ENCODE peak calls at places on chromosome 16, in nine cellular contexts. One of them, this sample, is unnamed.

GRCh38 chr16:69444873-69445517 is 20.6 kb downstream of the CYB5B start:
- DNase-seq in RWPE1: no peak
- DNase-seq in AG04450: no peak
- DNase-seq in neural progenitor cell: no peak
- DNase-seq in pancreas: no peak
- DNase-seq in transverse colon: no peak
- DNase-seq in A549: no peak
- DNase-seq in cardiac muscle cell: no peak
- DNase-seq in lung: no peak
- DNase-seq in this sample: no peak

GRCh38 chr16:79847569-79847968 is 247.0 kb upstream of the MAF start:
- DNase-seq in RWPE1: no peak
- DNase-seq in AG04450: no peak
- DNase-seq in neural progenitor cell: no peak
- DNase-seq in pancreas: no peak
- DNase-seq in transverse colon: no peak
- DNase-seq in A549: no peak
- DNase-seq in cardiac muscle cell: no peak
- DNase-seq in lung: no peak
- DNase-seq in this sample: no peak

GRCh38 chr16:50532576-50532975 is 15.6 kb upstream of the NKD1 start:
- DNase-seq in RWPE1: no peak
- DNase-seq in AG04450: no peak
- DNase-seq in neural progenitor cell: no peak
- DNase-seq in pancreas: no peak
- DNase-seq in transverse colon: no peak
- DNase-seq in A549: no peak
- DNase-seq in cardiac muscle cell: no peak
- DNase-seq in lung: no peak
- DNase-seq in this sample: no peak

GRCh38 chr16:28133666-28134065 is 70.2 kb upstream of the GSG1L start:
- DNase-seq in RWPE1: no peak
- DNase-seq in AG04450: no peak
- DNase-seq in neural progenitor cell: no peak
- DNase-seq in pancreas: no peak
- DNase-seq in transverse colon: no peak
- DNase-seq in A549: no peak
- DNase-seq in cardiac muscle cell: no peak
- DNase-seq in lung: no peak
- DNase-seq in this sample: no peak

GRCh38 chr16:69326172-69326873 is 4.1 kb downstream of the PDF start:
- DNase-seq in RWPE1: no peak
- DNase-seq in AG04450: no peak
- DNase-seq in neural progenitor cell: no peak
- DNase-seq in pancreas: no peak
- DNase-seq in transverse colon: peak; percentile 62
- DNase-seq in A549: no peak
- DNase-seq in cardiac muscle cell: no peak
- DNase-seq in lung: no peak
- DNase-seq in this sample: no peak

GRCh38 chr16:74761665-74762064 is 13.0 kb downstream of the FA2H start:
- DNase-seq in RWPE1: no peak
- DNase-seq in AG04450: no peak
- DNase-seq in neural progenitor cell: no peak
- DNase-seq in pancreas: no peak
- DNase-seq in transverse colon: no peak
- DNase-seq in A549: no peak
- DNase-seq in cardiac muscle cell: no peak
- DNase-seq in lung: no peak
- DNase-seq in this sample: no peak

GRCh38 chr16:71230122-71230845 is at the start of gene HYDIN:
- DNase-seq in RWPE1: peak; percentile 93
- DNase-seq in AG04450: no peak
- DNase-seq in neural progenitor cell: peak; percentile 98
- DNase-seq in pancreas: peak; percentile 79
- DNase-seq in transverse colon: peak; percentile 41
- DNase-seq in A549: peak; percentile 78
- DNase-seq in cardiac muscle cell: peak; percentile 96
- DNase-seq in lung: peak; percentile 75
- DNase-seq in this sample: no peak

GRCh38 chr16:49437344-49437743 is 63.7 kb downstream of the C16orf78 start:
- DNase-seq in RWPE1: no peak
- DNase-seq in AG04450: no peak
- DNase-seq in neural progenitor cell: no peak
- DNase-seq in pancreas: no peak
- DNase-seq in transverse colon: no peak
- DNase-seq in A549: no peak
- DNase-seq in cardiac muscle cell: no peak
- DNase-seq in lung: no peak
- DNase-seq in this sample: no peak

GRCh38 chr16:46884513-46885293 is 541 bp downstream of the GPT2 start:
- DNase-seq in RWPE1: no peak
- DNase-seq in AG04450: no peak
- DNase-seq in neural progenitor cell: peak; percentile 59
- DNase-seq in pancreas: peak; percentile 78
- DNase-seq in transverse colon: peak; percentile 28
- DNase-seq in A549: no peak
- DNase-seq in cardiac muscle cell: peak; percentile 22
- DNase-seq in lung: no peak
- DNase-seq in this sample: no peak

GRCh38 chr16:83810906-83811305 is 3.1 kb downstream of the HSBP1 start:
- DNase-seq in RWPE1: no peak
- DNase-seq in AG04450: no peak
- DNase-seq in neural progenitor cell: no peak
- DNase-seq in pancreas: no peak
- DNase-seq in transverse colon: no peak
- DNase-seq in A549: no peak
- DNase-seq in cardiac muscle cell: no peak
- DNase-seq in lung: no peak
- DNase-seq in this sample: no peak

GRCh38 chr16:71852561-71852960 is 6.8 kb downstream of the ATXN1L start:
- DNase-seq in RWPE1: no peak
- DNase-seq in AG04450: no peak
- DNase-seq in neural progenitor cell: no peak
- DNase-seq in pancreas: no peak
- DNase-seq in transverse colon: no peak
- DNase-seq in A549: no peak
- DNase-seq in cardiac muscle cell: no peak
- DNase-seq in lung: no peak
- DNase-seq in this sample: no peak

GRCh38 chr16:11233727-11234376 is 22.2 kb downstream of the SOCS1 start:
- DNase-seq in RWPE1: no peak
- DNase-seq in AG04450: no peak
- DNase-seq in neural progenitor cell: no peak
- DNase-seq in pancreas: no peak
- DNase-seq in transverse colon: peak; percentile 34
- DNase-seq in A549: no peak
- DNase-seq in cardiac muscle cell: no peak
- DNase-seq in lung: no peak
- DNase-seq in this sample: no peak

GRCh38 chr16:71500964-71501363 is 11.8 kb upstream of the ZNF19 start:
- DNase-seq in RWPE1: no peak
- DNase-seq in AG04450: no peak
- DNase-seq in neural progenitor cell: no peak
- DNase-seq in pancreas: no peak
- DNase-seq in transverse colon: no peak
- DNase-seq in A549: no peak
- DNase-seq in cardiac muscle cell: no peak
- DNase-seq in lung: no peak
- DNase-seq in this sample: no peak

GRCh38 chr16:84600343-84601229 is 17.3 kb downstream of the COTL1 start:
- DNase-seq in RWPE1: no peak
- DNase-seq in AG04450: no peak
- DNase-seq in neural progenitor cell: no peak
- DNase-seq in pancreas: no peak
- DNase-seq in transverse colon: no peak
- DNase-seq in A549: no peak
- DNase-seq in cardiac muscle cell: no peak
- DNase-seq in lung: no peak
- DNase-seq in this sample: no peak

GRCh38 chr16:16871196-16871595 is 492.3 kb downstream of the NPIPA7 start:
- DNase-seq in RWPE1: no peak
- DNase-seq in AG04450: no peak
- DNase-seq in neural progenitor cell: peak; percentile 18
- DNase-seq in pancreas: no peak
- DNase-seq in transverse colon: no peak
- DNase-seq in A549: no peak
- DNase-seq in cardiac muscle cell: peak; percentile 13
- DNase-seq in lung: no peak
- DNase-seq in this sample: no peak

GRCh38 chr16:60261425-60261824 is 1527.3 kb upstream of the GOT2 start:
- DNase-seq in RWPE1: no peak
- DNase-seq in AG04450: no peak
- DNase-seq in neural progenitor cell: no peak
- DNase-seq in pancreas: no peak
- DNase-seq in transverse colon: no peak
- DNase-seq in A549: no peak
- DNase-seq in cardiac muscle cell: no peak
- DNase-seq in lung: no peak
- DNase-seq in this sample: no peak

GRCh38 chr16:19718624-19718965 is 524 bp downstream of the IQCK start:
- DNase-seq in RWPE1: peak; percentile 30
- DNase-seq in AG04450: no peak
- DNase-seq in neural progenitor cell: peak; percentile 78
- DNase-seq in pancreas: no peak
- DNase-seq in transverse colon: no peak
- DNase-seq in A549: peak; percentile 25
- DNase-seq in cardiac muscle cell: no peak
- DNase-seq in lung: no peak
- DNase-seq in this sample: no peak

GRCh38 chr16:881219-882097 is 80.9 kb upstream of the GNG13 start:
- DNase-seq in RWPE1: no peak
- DNase-seq in AG04450: no peak
- DNase-seq in neural progenitor cell: no peak
- DNase-seq in pancreas: no peak
- DNase-seq in transverse colon: no peak
- DNase-seq in A549: no peak
- DNase-seq in cardiac muscle cell: no peak
- DNase-seq in lung: no peak
- DNase-seq in this sample: no peak

GRCh38 chr16:12612598-12613101 is 191.0 kb downstream of the CPPED1 start:
- DNase-seq in RWPE1: peak; percentile 68
- DNase-seq in AG04450: no peak
- DNase-seq in neural progenitor cell: no peak
- DNase-seq in pancreas: no peak
- DNase-seq in transverse colon: peak; percentile 12
- DNase-seq in A549: peak; percentile 70
- DNase-seq in cardiac muscle cell: no peak
- DNase-seq in lung: no peak
- DNase-seq in this sample: no peak

GRCh38 chr16:29784901-29785500 is 5.5 kb upstream of the KIF22 start:
- DNase-seq in RWPE1: no peak
- DNase-seq in AG04450: no peak
- DNase-seq in neural progenitor cell: peak; percentile 90
- DNase-seq in pancreas: peak; percentile 53
- DNase-seq in transverse colon: peak; percentile 69
- DNase-seq in A549: no peak
- DNase-seq in cardiac muscle cell: peak; percentile 61
- DNase-seq in lung: peak; percentile 68
- DNase-seq in this sample: no peak

GRCh38 chr16:29789775-29790182 is 772 bp upstream of the KIF22 start:
- DNase-seq in RWPE1: no peak
- DNase-seq in AG04450: no peak
- DNase-seq in neural progenitor cell: no peak
- DNase-seq in pancreas: no peak
- DNase-seq in transverse colon: peak; percentile 15
- DNase-seq in A549: peak; percentile 40
- DNase-seq in cardiac muscle cell: no peak
- DNase-seq in lung: no peak
- DNase-seq in this sample: no peak

GRCh38 chr16:29779474-29779873 is 1.4 kb downstream of the ZG16 start:
- DNase-seq in RWPE1: peak; percentile 52
- DNase-seq in AG04450: no peak
- DNase-seq in neural progenitor cell: no peak
- DNase-seq in pancreas: no peak
- DNase-seq in transverse colon: no peak
- DNase-seq in A549: no peak
- DNase-seq in cardiac muscle cell: no peak
- DNase-seq in lung: no peak
- DNase-seq in this sample: no peak

DNA sequence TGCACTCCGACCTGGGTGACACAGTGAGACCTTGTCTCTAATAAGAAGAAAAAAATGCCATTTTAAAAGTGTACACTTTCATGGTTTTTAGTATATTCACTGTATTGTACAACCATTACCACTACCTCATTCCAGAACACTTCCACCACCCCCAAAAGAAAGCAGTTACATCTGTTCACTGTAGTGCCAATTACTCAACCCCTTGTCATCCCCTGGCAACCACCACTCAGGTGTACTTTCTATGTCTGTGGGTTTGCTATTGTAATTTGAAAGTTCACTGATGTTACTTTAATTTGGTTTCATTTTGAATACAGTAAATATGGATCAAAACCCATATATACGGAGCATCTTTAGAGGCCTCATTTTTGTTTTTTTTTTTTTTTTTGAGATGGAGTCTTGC is 6.1 kb downstream of the ZG16 start:
- DNase-seq in RWPE1: peak; percentile 57
- DNase-seq in AG04450: no peak
- DNase-seq in neural progenitor cell: no peak
- DNase-seq in pancreas: no peak
- DNase-seq in transverse colon: no peak
- DNase-seq in A549: no peak
- DNase-seq in cardiac muscle cell: no peak
- DNase-seq in lung: no peak
- DNase-seq in this sample: no peak
- H3K27ac ChIP-seq in RWPE1: no peak overlapping the region
- H3K27ac ChIP-seq in AG04450: no peak overlapping the region
- H3K27ac ChIP-seq in neural progenitor cell: no peak overlapping the region
- H3K27ac ChIP-seq in pancreas: no peak overlapping the region
- H3K27ac ChIP-seq in transverse colon: no peak overlapping the region
- H3K27ac ChIP-seq in A549: no peak overlapping the region
- H3K27ac ChIP-seq in cardiac muscle cell: no peak overlapping the region
- H3K27ac ChIP-seq in lung: no peak overlapping the region
- H3K27ac ChIP-seq in this sample: no peak overlapping the region

GRCh38 chr16:22188595-22189442 is 17.3 kb upstream of the EEF2K start:
- DNase-seq in RWPE1: peak; percentile 69
- DNase-seq in AG04450: peak; percentile 86
- DNase-seq in neural progenitor cell: peak; percentile 87
- DNase-seq in pancreas: peak; percentile 78
- DNase-seq in transverse colon: peak; percentile 82
- DNase-seq in A549: peak; percentile 75
- DNase-seq in cardiac muscle cell: peak; percentile 84
- DNase-seq in lung: peak; percentile 74
- DNase-seq in this sample: peak; percentile 21
- TF ChIP-seq CTCF in RWPE1: peak; percentile 85
- TF ChIP-seq CTCF in AG04450: peak; percentile 93
- TF ChIP-seq CTCF in neural progenitor cell: peak; percentile 87
- TF ChIP-seq CTCF in pancreas: peak; percentile 56
- TF ChIP-seq CTCF in transverse colon: peak; percentile 79
- TF ChIP-seq CTCF in A549: peak; percentile 92
- TF ChIP-seq CTCF in cardiac muscle cell: peak; percentile 88
- TF ChIP-seq CTCF in lung: peak; percentile 89
- TF ChIP-seq CTCF in this sample: peak; percentile 80

GRCh38 chr16:78461496-78461938 is 362.1 kb downstream of the WWOX start:
- DNase-seq in RWPE1: no peak
- DNase-seq in AG04450: no peak
- DNase-seq in neural progenitor cell: no peak
- DNase-seq in pancreas: no peak
- DNase-seq in transverse colon: peak; percentile 41
- DNase-seq in A549: no peak
- DNase-seq in cardiac muscle cell: no peak
- DNase-seq in lung: no peak
- DNase-seq in this sample: no peak
- H3K27ac ChIP-seq in RWPE1: no peak overlapping the region
- H3K27ac ChIP-seq in AG04450: no peak overlapping the region
- H3K27ac ChIP-seq in neural progenitor cell: no peak overlapping the region
- H3K27ac ChIP-seq in pancreas: no peak overlapping the region
- H3K27ac ChIP-seq in transverse colon: peak overlapping the region; percentile 28
- H3K27ac ChIP-seq in A549: no peak overlapping the region
- H3K27ac ChIP-seq in cardiac muscle cell: no peak overlapping the region
- H3K27ac ChIP-seq in lung: no peak overlapping the region
- H3K27ac ChIP-seq in this sample: no peak overlapping the region

GRCh38 chr16:25065899-25066298 is 45.6 kb upstream of the LCMT1 start:
- DNase-seq in RWPE1: no peak
- DNase-seq in AG04450: no peak
- DNase-seq in neural progenitor cell: no peak
- DNase-seq in pancreas: no peak
- DNase-seq in transverse colon: no peak
- DNase-seq in A549: no peak
- DNase-seq in cardiac muscle cell: no peak
- DNase-seq in lung: no peak
- DNase-seq in this sample: no peak
- TF ChIP-seq CTCF in RWPE1: no peak
- TF ChIP-seq CTCF in AG04450: no peak
- TF ChIP-seq CTCF in neural progenitor cell: no peak
- TF ChIP-seq CTCF in pancreas: no peak
- TF ChIP-seq CTCF in transverse colon: no peak
- TF ChIP-seq CTCF in A549: no peak
- TF ChIP-seq CTCF in cardiac muscle cell: no peak
- TF ChIP-seq CTCF in lung: no peak
- TF ChIP-seq CTCF in this sample: no peak

This sample was measured in thoracic aorta.